ENCODE peak calls at places on chromosomes 2 and 18, in four cellular contexts. One of them, this sample, is unnamed.

GRCh38 chr18:13376841-13377351 is 158.3 kb downstream of the LDLRAD4 start:
- DNase-seq in fibroblast of the aortic adventitia: no peak
- DNase-seq in endodermal cell: peak
- DNase-seq in neural progenitor cell: no peak
- DNase-seq in this sample: no peak

GRCh38 chr2:69149631-69150215 is 136.7 kb downstream of the ANTXR1 start:
- DNase-seq in endodermal cell: peak
- DNase-seq in fibroblast of the aortic adventitia: peak
- DNase-seq in neural progenitor cell: peak
- DNase-seq in this sample: no peak

GRCh38 chr18:79436556-79437275 is 41.0 kb downstream of the NFATC1 start:
- DNase-seq in endodermal cell: no peak
- DNase-seq in neural progenitor cell: no peak
- DNase-seq in fibroblast of the aortic adventitia: no peak
- DNase-seq in this sample: no peak

GRCh38 chr2:240569523-240569997 is 1.3 kb downstream of the RNPEPL1 start:
- DNase-seq in fibroblast of the aortic adventitia: no peak
- DNase-seq in endodermal cell: no peak
- DNase-seq in neural progenitor cell: no peak
- DNase-seq in this sample: peak

GRCh38 chr2:27663160-27663462 is 303 bp downstream of the SUPT7L start:
- DNase-seq in endodermal cell: no peak
- DNase-seq in neural progenitor cell: no peak
- DNase-seq in fibroblast of the aortic adventitia: no peak
- DNase-seq in this sample: no peak

GRCh38 chr2:38748857-38749804 is 2.0 kb downstream of the SRSF7 start:
- DNase-seq in fibroblast of the aortic adventitia: no peak
- DNase-seq in neural progenitor cell: no peak
- DNase-seq in endodermal cell: no peak
- DNase-seq in this sample: no peak

GRCh38 chr2:160390544-160391258 is 102.9 kb downstream of the RBMS1 start:
- DNase-seq in neural progenitor cell: no peak
- DNase-seq in fibroblast of the aortic adventitia: peak
- DNase-seq in endodermal cell: no peak
- DNase-seq in this sample: no peak

GRCh38 chr2:127810156-127810636 is 775 bp downstream of the WDR33 start:
- DNase-seq in endodermal cell: peak
- DNase-seq in fibroblast of the aortic adventitia: no peak
- DNase-seq in neural progenitor cell: peak
- DNase-seq in this sample: peak

GRCh38 chr2:151422917-151423439 is 13.3 kb downstream of the RIF1 start:
- DNase-seq in fibroblast of the aortic adventitia: no peak
- DNase-seq in endodermal cell: no peak
- DNase-seq in neural progenitor cell: no peak
- DNase-seq in this sample: no peak

GRCh38 chr2:104658840-104659591 is 194.9 kb upstream of the POU3F3 start:
- DNase-seq in neural progenitor cell: peak
- DNase-seq in endodermal cell: peak
- DNase-seq in fibroblast of the aortic adventitia: no peak
- DNase-seq in this sample: no peak

GRCh38 chr2:71559828-71560210 is 106.5 kb downstream of the DYSF start:
- DNase-seq in fibroblast of the aortic adventitia: no peak
- DNase-seq in neural progenitor cell: no peak
- DNase-seq in endodermal cell: peak
- DNase-seq in this sample: no peak

GRCh38 chr2:196170202-196170680 is 1.1 kb downstream of the STK17B start:
- DNase-seq in endodermal cell: no peak
- DNase-seq in fibroblast of the aortic adventitia: peak
- DNase-seq in neural progenitor cell: peak
- DNase-seq in this sample: peak

GRCh38 chr18:51183372-51184091 is 13.9 kb downstream of the MEX3C start:
- DNase-seq in fibroblast of the aortic adventitia: no peak
- DNase-seq in endodermal cell: no peak
- DNase-seq in neural progenitor cell: no peak
- DNase-seq in this sample: no peak

GRCh38 chr18:49368876-49369440 is 91.5 kb downstream of the DYM start:
- DNase-seq in fibroblast of the aortic adventitia: peak
- DNase-seq in neural progenitor cell: peak
- DNase-seq in endodermal cell: peak
- DNase-seq in this sample: peak

GRCh38 chr18:59268722-59269562 is 4.3 kb downstream of the RAX start:
- DNase-seq in fibroblast of the aortic adventitia: no peak
- DNase-seq in neural progenitor cell: peak
- DNase-seq in endodermal cell: peak
- DNase-seq in this sample: no peak

GRCh38 chr18:35406666-35407065 is 29.5 kb upstream of the ZNF396 start:
- DNase-seq in endodermal cell: no peak
- DNase-seq in fibroblast of the aortic adventitia: no peak
- DNase-seq in neural progenitor cell: no peak
- DNase-seq in this sample: peak

GRCh38 chr2:73823916-73824523 is 4.7 kb upstream of the STAMBP start:
- DNase-seq in endodermal cell: no peak
- DNase-seq in neural progenitor cell: peak
- DNase-seq in fibroblast of the aortic adventitia: peak
- DNase-seq in this sample: peak

GRCh38 chr18:57910817-57911216 is 107.7 kb upstream of the ATP8B1 start:
- DNase-seq in fibroblast of the aortic adventitia: no peak
- DNase-seq in endodermal cell: peak
- DNase-seq in neural progenitor cell: peak
- DNase-seq in this sample: peak

GRCh38 chr2:232927041-232927792 is 57.2 kb downstream of the SNORC start:
- DNase-seq in fibroblast of the aortic adventitia: peak
- DNase-seq in endodermal cell: peak
- DNase-seq in neural progenitor cell: peak
- DNase-seq in this sample: no peak

GRCh38 chr2:234981197-234982095 is 29.6 kb downstream of the SH3BP4 start:
- DNase-seq in fibroblast of the aortic adventitia: peak
- DNase-seq in neural progenitor cell: peak
- DNase-seq in endodermal cell: peak
- DNase-seq in this sample: peak

GRCh38 chr2:46701152-46701551 is 214.5 kb downstream of the MCFD2 start:
- DNase-seq in fibroblast of the aortic adventitia: peak
- DNase-seq in endodermal cell: no peak
- DNase-seq in neural progenitor cell: no peak
- DNase-seq in this sample: no peak

GRCh38 chr2:241739651-241740050 is 5.2 kb downstream of the D2HGDH start:
- DNase-seq in endodermal cell: no peak
- DNase-seq in fibroblast of the aortic adventitia: peak
- DNase-seq in neural progenitor cell: no peak
- DNase-seq in this sample: no peak

GRCh38 chr18:58247363-58247834 is 203.4 kb downstream of the NEDD4L start:
- DNase-seq in fibroblast of the aortic adventitia: no peak
- DNase-seq in neural progenitor cell: peak
- DNase-seq in endodermal cell: peak
- DNase-seq in this sample: no peak

GRCh38 chr2:136444323-136444722 is 321.0 kb upstream of the THSD7B start:
- DNase-seq in neural progenitor cell: peak
- DNase-seq in endodermal cell: no peak
- DNase-seq in fibroblast of the aortic adventitia: no peak
- DNase-seq in this sample: no peak

GRCh38 chr2:30276455-30276911 is 45.1 kb downstream of the LBH start:
- DNase-seq in endodermal cell: peak
- DNase-seq in neural progenitor cell: no peak
- DNase-seq in fibroblast of the aortic adventitia: peak
- DNase-seq in this sample: no peak

GRCh38 chr2:222353998-222354397 is 55.2 kb upstream of the PAX3 start:
- DNase-seq in neural progenitor cell: no peak
- DNase-seq in fibroblast of the aortic adventitia: no peak
- DNase-seq in endodermal cell: no peak
- DNase-seq in this sample: peak

This sample was measured in HT-29.